ENCODE peak calls at places on chromosomes 13 and 19, in four cellular contexts. K is fibroblast of the aortic adventitia, E is endodermal cell, N is cardiac fibroblast. C is an unnamed sample.
A peak's percentile ranks its signal among the peaks of the same experiment; 100 is the strongest.

GRCh38 chr19:4909172-4909896 is at the start of gene UHRF1:
- DNase-seq in K (no peak), E (peak; percentile 77), N (peak; percentile 35), C (peak; percentile 85)

GRCh38 chr13:73187106-73187505 is 128.3 kb downstream of the KLF5 start:
- DNase-seq in K (peak; percentile 23), E (no peak), N (no peak), C (no peak)

GRCh38 chr19:10752237-10752912 is 34.5 kb downstream of the DNM2 start:
- DNase-seq in K (no peak), E (no peak), N (no peak), C (no peak)

GRCh38 chr13:41075034-41075433 is 13.7 kb downstream of the WBP4 start:
- DNase-seq in K (peak; percentile 60), E (no peak), N (peak; percentile 60), C (peak; percentile 36)

GRCh38 chr19:14770944-14771839 is 7.2 kb downstream of the ADGRE2 start:
- DNase-seq in K (no peak), E (no peak), N (no peak), C (no peak)

GRCh38 chr19:34432797-34433196 is 4.6 kb downstream of the UBA2 start:
- DNase-seq in K (peak; percentile 16), E (peak; percentile 45), N (peak; percentile 49), C (no peak)

GRCh38 chr13:109869312-109870237 is 83.2 kb upstream of the IRS2 start:
- DNase-seq in K (peak; percentile 64), E (peak; percentile 63), N (peak; percentile 75), C (peak; percentile 22)

GRCh38 chr13:31587696-31588266 is 151.5 kb upstream of the RXFP2 start:
- DNase-seq in K (peak; percentile 65), E (no peak), N (no peak), C (no peak)

GRCh38 chr13:36559388-36559787 is 114.4 kb upstream of the SERTM1 start:
- DNase-seq in K (no peak), E (no peak), N (no peak), C (no peak)

GRCh38 chr13:94617389-94618000 is 15.8 kb downstream of the GPR180 start:
- DNase-seq in K (peak; percentile 47), E (peak; percentile 49), N (peak; percentile 36), C (peak; percentile 34)

GRCh38 chr13:23510979-23511735 is 59.1 kb upstream of the TNFRSF19 start:
- DNase-seq in K (no peak), E (peak; percentile 53), N (peak; percentile 67), C (peak; percentile 89)

GRCh38 chr19:6769006-6769637 is 1.9 kb upstream of the SH2D3A start:
- DNase-seq in K (peak; percentile 28), E (peak; percentile 74), N (peak; percentile 53), C (peak; percentile 65)

GRCh38 chr13:85709072-85709471 is 90.1 kb downstream of the SLITRK6 start:
- DNase-seq in K (no peak), E (no peak), N (no peak), C (no peak)

GRCh38 chr13:25980255-25980654 is 71.6 kb downstream of the SHISA2 start:
- DNase-seq in K (no peak), E (peak; percentile 86), N (peak; percentile 22), C (no peak)

GRCh38 chr13:111360452-111360851 is 40.0 kb downstream of the TEX29 start:
- DNase-seq in K (no peak), E (no peak), N (no peak), C (no peak)

GRCh38 chr13:59679239-59679638 is 484.5 kb downstream of the DIAPH3 start:
- DNase-seq in K (no peak), E (no peak), N (no peak), C (no peak)

GRCh38 chr19:30224689-30225606 is 147.2 kb upstream of the ZNF536 start:
- DNase-seq in K (no peak), E (peak; percentile 63), N (no peak), C (no peak)

GRCh38 chr19:18967358-18968146 is 26.5 kb upstream of the HOMER3 start:
- DNase-seq in K (peak; percentile 49), E (no peak), N (peak; percentile 92), C (no peak)

GRCh38 chr19:14088634-14089411 is 1.7 kb downstream of the SAMD1 start:
- DNase-seq in K (no peak), E (no peak), N (no peak), C (no peak)

GRCh38 chr13:26964278-26965057 is 203.9 kb upstream of the GPR12 start:
- DNase-seq in K (peak; percentile 40), E (no peak), N (peak; percentile 55), C (no peak)

GRCh38 chr13:24220086-24220703 is 59.7 kb downstream of the SPATA13 start:
- DNase-seq in K (peak; percentile 91), E (peak; percentile 76), N (peak; percentile 92), C (peak; percentile 87)

GRCh38 chr19:49136771-49137171 is 17.4 kb downstream of the PPFIA3 start:
- DNase-seq in K (peak; percentile 50), E (no peak), N (peak; percentile 52), C (no peak)

GRCh38 chr19:5652261-5652660 is 28.1 kb downstream of the MICOS13 start:
- DNase-seq in K (no peak), E (no peak), N (no peak), C (no peak)

GRCh38 chr13:81872581-81872980 is 1531.7 kb upstream of the SPRY2 start:
- DNase-seq in K (no peak), E (peak; percentile 77), N (no peak), C (no peak)

GRCh38 chr19:20607943-20608342 is 42.4 kb upstream of the ZNF737 start:
- DNase-seq in K (no peak), E (no peak), N (no peak), C (no peak)

GRCh38 chr13:19952850-19953249 is 5.7 kb upstream of the ZMYM2 start:
- DNase-seq in K (no peak), E (no peak), N (no peak), C (no peak)

GRCh38 chr19:11192957-11193939 is 4.1 kb downstream of the KANK2 start:
- DNase-seq in K (no peak), E (no peak), N (no peak), C (no peak)

GRCh38 chr19:45920458-45920857 is 5.9 kb upstream of the NANOS2 start:
- DNase-seq in K (no peak), E (no peak), N (no peak), C (no peak)

GRCh38 chr19:18591735-18592385 is 3.3 kb downstream of the REX1BD start:
- DNase-seq in K (no peak), E (no peak), N (no peak), C (no peak)

GRCh38 chr13:37295046-37295445 is 189.6 kb upstream of the CSNK1A1L start:
- DNase-seq in K (no peak), E (no peak), N (peak; percentile 87), C (no peak)

GRCh38 chr19:31340059-31341025 is 8.9 kb downstream of the TSHZ3 start:
- DNase-seq in K (no peak), E (no peak), N (no peak), C (no peak)

GRCh38 chr19:2590630-2591399 is 111.7 kb downstream of the GNG7 start:
- DNase-seq in K (no peak), E (no peak), N (no peak), C (no peak)

GRCh38 chr13:31885994-31886393 is 145.6 kb upstream of the FRY start:
- DNase-seq in K (no peak), E (no peak), N (peak; percentile 49), C (no peak)

GRCh38 chr19:58059003-58059671 is at the start of gene ZNF135:
- DNase-seq in K (peak; percentile 66), E (peak; percentile 94), N (peak; percentile 82), C (no peak)

GRCh38 chr19:39617745-39618144 is 15.4 kb downstream of the LGALS13 start:
- DNase-seq in K (no peak), E (no peak), N (no peak), C (peak; percentile 1)
- TF ChIP-seq CTCF in K (no peak), E (no peak), N (no peak), C (no peak)

GRCh38 chr19:7941895-7942596 is 1.4 kb downstream of the TIMM44 start:
- DNase-seq in K (no peak), E (no peak), N (no peak), C (no peak)
- H3K4me3 ChIP-seq in K (peak overlapping the region; percentile 90), E (peak overlapping the region; percentile 86), N (peak overlapping the region; percentile 94), C (peak overlapping the region; percentile 96)

GRCh38 chr19:28009696-28010095 is 1203.3 kb downstream of the UQCRFS1 start:
- DNase-seq in K (peak; percentile 38), E (no peak), N (no peak), C (peak; percentile 31)

GRCh38 chr19:28008695-28009094 is 1204.3 kb downstream of the UQCRFS1 start:
- DNase-seq in K (no peak), E (peak; percentile 63), N (no peak), C (no peak)

GRCh38 chr19:28010656-28011055 is 1202.3 kb downstream of the UQCRFS1 start:
- DNase-seq in K (peak; percentile 19), E (no peak), N (no peak), C (no peak)

GRCh38 chr19:28014821-28015405 is 1198.0 kb downstream of the UQCRFS1 start:
- DNase-seq in K (no peak), E (no peak), N (no peak), C (peak; percentile 41)

GRCh38 chr19:28012361-28012760 is 1200.6 kb downstream of the UQCRFS1 start:
- DNase-seq in K (no peak), E (peak; percentile 91), N (no peak), C (peak; percentile 65)
- TF ChIP-seq CTCF in K (no peak), E (peak; percentile 97), N (no peak), C (peak; percentile 67)

GRCh38 chr19:12899891-12900518 is 9.0 kb downstream of the GCDH start:
- DNase-seq in K (no peak), E (no peak), N (no peak), C (peak; percentile 87)
- H3K4me3 ChIP-seq in K (no peak overlapping the region), E (no peak overlapping the region), N (no peak overlapping the region), C (no peak overlapping the region)

DNA sequence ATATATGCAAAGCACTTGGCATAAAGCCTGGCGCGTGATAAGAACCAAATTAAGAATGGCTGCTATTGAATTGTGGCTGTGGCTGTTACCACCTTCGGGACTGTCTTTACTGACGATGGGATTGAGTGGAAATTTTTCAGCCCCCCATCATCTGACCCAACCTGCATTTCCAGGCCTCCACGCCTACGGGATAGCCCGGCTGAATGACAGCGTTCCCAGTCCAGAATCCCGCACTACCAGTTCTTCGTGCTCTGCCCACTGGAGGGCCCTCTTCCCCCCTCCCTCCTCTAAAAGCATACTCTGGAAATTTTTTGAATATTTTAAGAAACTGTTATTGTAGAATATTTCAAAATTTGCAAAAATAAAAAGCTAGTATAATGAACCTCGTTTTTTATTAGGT is 11.0 kb downstream of the KRTDAP start:
- DNase-seq in K (no peak), E (no peak), N (no peak), C (no peak)
- TF ChIP-seq CTCF in K (no peak), E (peak; percentile 66), N (no peak), C (no peak)

GRCh38 chr13:21232599-21232998 is 56.1 kb downstream of the MRPL57 start:
- DNase-seq in K (no peak), E (no peak), N (no peak), C (no peak)

GRCh38 chr13:21233086-21233485 is 56.6 kb downstream of the MRPL57 start:
- DNase-seq in K (peak; percentile 26), E (no peak), N (no peak), C (no peak)

GRCh38 chr13:21237081-21237480 is 60.6 kb downstream of the MRPL57 start:
- DNase-seq in K (no peak), E (no peak), N (no peak), C (no peak)

GRCh38 chr13:21232196-21232595 is 55.7 kb downstream of the MRPL57 start:
- DNase-seq in K (peak; percentile 81), E (no peak), N (peak; percentile 54), C (no peak)

GRCh38 chr13:21234537-21234936 is 58.1 kb downstream of the MRPL57 start:
- DNase-seq in K (peak; percentile 27), E (no peak), N (no peak), C (no peak)
- H3K4me3 ChIP-seq in K (no peak overlapping the region), E (no peak overlapping the region), N (no peak overlapping the region), C (no peak overlapping the region)

GRCh38 chr13:39349391-39349790 is 253.6 kb downstream of the LHFPL6 start:
- DNase-seq in K (no peak), E (no peak), N (no peak), C (no peak)
- TF ChIP-seq CTCF in K (no peak), E (no peak), N (no peak), C (no peak)

C was measured in GM12865.